ENCODE peak calls at places on chromosome 1, in seven cellular contexts. E, A, B, U, I, L and C are unnamed samples.

GRCh38 chr1:47593001-47593568 is 155.2 kb downstream of the FOXD2 start:
- DNase-seq in E (no peak), A (peak; percentile 93), B (no peak), U (no peak), I (no peak), L (no peak), C (no peak)

GRCh38 chr1:27542463-27543273 is 52.7 kb upstream of the WASF2 start:
- DNase-seq in E (no peak), A (peak; percentile 79), B (no peak), U (no peak), I (peak; percentile 77), L (no peak), C (no peak)

GRCh38 chr1:15919316-15919715 is 56.6 kb downstream of the ZBTB17 start:
- DNase-seq in E (no peak), A (no peak), B (no peak), U (no peak), I (peak; percentile 65), L (peak; percentile 64), C (no peak)

GRCh38 chr1:58898739-58899580 is 115.1 kb upstream of the JUN start:
- DNase-seq in E (no peak), A (no peak), B (no peak), U (no peak), I (no peak), L (no peak), C (no peak)

GRCh38 chr1:241934181-241934815 is 23.3 kb upstream of the BECN2 start:
- DNase-seq in E (no peak), A (no peak), B (no peak), U (no peak), I (peak; percentile 75), L (no peak), C (peak; percentile 85)

GRCh38 chr1:67814121-67814772 is 19.0 kb downstream of the GNG12 start:
- DNase-seq in E (no peak), A (no peak), B (no peak), U (no peak), I (no peak), L (no peak), C (no peak)

GRCh38 chr1:205179842-205180241 is 31.7 kb downstream of the DSTYK start:
- DNase-seq in E (no peak), A (no peak), B (no peak), U (no peak), I (no peak), L (no peak), C (no peak)

GRCh38 chr1:95004013-95004412 is 68.7 kb downstream of the ALG14 start:
- DNase-seq in E (no peak), A (no peak), B (no peak), U (no peak), I (no peak), L (no peak), C (no peak)

GRCh38 chr1:24567792-24568388 is 12.0 kb downstream of the NCMAP start:
- DNase-seq in E (no peak), A (peak; percentile 27), B (no peak), U (no peak), I (peak; percentile 67), L (no peak), C (no peak)

GRCh38 chr1:220791287-220791686 is 4.6 kb downstream of the MTARC1 start:
- DNase-seq in E (no peak), A (no peak), B (peak; percentile 61), U (no peak), I (no peak), L (no peak), C (no peak)

GRCh38 chr1:15952317-15953258 is 23.3 kb downstream of the ZBTB17 start:
- DNase-seq in E (no peak), A (no peak), B (no peak), U (no peak), I (peak; percentile 82), L (peak; percentile 94), C (no peak)

GRCh38 chr1:85496881-85497582 is 32.1 kb upstream of the DDAH1 start:
- DNase-seq in E (no peak), A (no peak), B (no peak), U (no peak), I (no peak), L (no peak), C (no peak)

GRCh38 chr1:229693124-229693523 is 67.1 kb downstream of the URB2 start:
- DNase-seq in E (no peak), A (no peak), B (no peak), U (no peak), I (no peak), L (no peak), C (no peak)

GRCh38 chr1:113605099-113605498 is 154.2 kb downstream of the PHTF1 start:
- DNase-seq in E (no peak), A (no peak), B (no peak), U (no peak), I (no peak), L (no peak), C (no peak)

GRCh38 chr1:90714521-90714951 is 2.6 kb downstream of the BARHL2 start:
- DNase-seq in E (no peak), A (no peak), B (no peak), U (no peak), I (no peak), L (no peak), C (no peak)

GRCh38 chr1:62394646-62395045 is 42.2 kb upstream of the USP1 start:
- DNase-seq in E (no peak), A (no peak), B (no peak), U (no peak), I (no peak), L (no peak), C (no peak)

GRCh38 chr1:14977338-14977931 is 176.1 kb upstream of the TMEM51 start:
- DNase-seq in E (no peak), A (no peak), B (no peak), U (no peak), I (no peak), L (no peak), C (peak; percentile 52)

GRCh38 chr1:101293461-101294045 is 56.7 kb downstream of the S1PR1 start:
- DNase-seq in E (no peak), A (no peak), B (no peak), U (no peak), I (peak; percentile 86), L (peak; percentile 35), C (no peak)

GRCh38 chr1:224205438-224205840 is 22.4 kb downstream of the DEGS1 start:
- DNase-seq in E (no peak), A (no peak), B (peak; percentile 10), U (no peak), I (peak; percentile 54), L (peak; percentile 45), C (no peak)

GRCh38 chr1:77900687-77901293 is 12.4 kb downstream of the NEXN start:
- DNase-seq in E (no peak), A (peak; percentile 78), B (peak; percentile 36), U (no peak), I (peak; percentile 24), L (no peak), C (peak; percentile 43)

GRCh38 chr1:227131193-227131592 is 187.1 kb downstream of the CDC42BPA start:
- DNase-seq in E (no peak), A (peak; percentile 24), B (no peak), U (no peak), I (no peak), L (peak; percentile 24), C (no peak)

GRCh38 chr1:29271724-29272123 is 35.4 kb downstream of the PTPRU start:
- DNase-seq in E (no peak), A (no peak), B (no peak), U (no peak), I (peak; percentile 63), L (peak; percentile 54), C (peak; percentile 84)

GRCh38 chr1:21293537-21294265 is 3.4 kb upstream of the ECE1 start:
- DNase-seq in E (no peak), A (no peak), B (no peak), U (peak; percentile 37), I (no peak), L (no peak), C (no peak)

GRCh38 chr1:244815600-244816099 is 19.8 kb upstream of the COX20 start:
- DNase-seq in E (no peak), A (no peak), B (no peak), U (no peak), I (no peak), L (no peak), C (no peak)

GRCh38 chr1:224427346-224427745 is 7.3 kb downstream of the WDR26 start:
- DNase-seq in E (no peak), A (no peak), B (no peak), U (no peak), I (peak; percentile 69), L (peak; percentile 42), C (no peak)

GRCh38 chr1:46153732-46154131 is 21.2 kb upstream of the TSPAN1 start:
- DNase-seq in E (no peak), A (no peak), B (no peak), U (no peak), I (no peak), L (no peak), C (no peak)

GRCh38 chr1:207579436-207579799 is 65.5 kb upstream of the CR1L start:
- DNase-seq in E (no peak), A (peak; percentile 29), B (peak; percentile 61), U (no peak), I (peak; percentile 70), L (peak; percentile 15), C (peak; percentile 70)

GRCh38 chr1:231550448-231550781 is 21.9 kb downstream of the TSNAX start:
- DNase-seq in E (no peak), A (peak; percentile 7), B (peak; percentile 5), U (no peak), I (no peak), L (no peak), C (peak; percentile 36)

GRCh38 chr1:200512191-200512590 is 102.4 kb upstream of the ZNF281 start:
- DNase-seq in E (no peak), A (no peak), B (no peak), U (no peak), I (peak; percentile 32), L (no peak), C (no peak)

GRCh38 chr1:151513626-151514101 is 2.5 kb downstream of the CGN start:
- DNase-seq in E (no peak), A (peak; percentile 76), B (no peak), U (no peak), I (no peak), L (no peak), C (no peak)

GRCh38 chr1:48870596-48870995 is 93.9 kb upstream of the BEND5 start:
- DNase-seq in E (no peak), A (peak; percentile 7), B (no peak), U (no peak), I (peak; percentile 50), L (no peak), C (peak; percentile 35)

GRCh38 chr1:245039196-245039595 is 115.6 kb upstream of the KIF26B start:
- DNase-seq in E (no peak), A (no peak), B (peak; percentile 1), U (no peak), I (no peak), L (no peak), C (no peak)

GRCh38 chr1:15188145-15188544 is 34.6 kb downstream of the TMEM51 start:
- DNase-seq in E (no peak), A (peak; percentile 78), B (no peak), U (no peak), I (no peak), L (no peak), C (peak; percentile 81)

GRCh38 chr1:230308039-230308438 is 118.1 kb downstream of the PGBD5 start:
- DNase-seq in E (no peak), A (no peak), B (no peak), U (no peak), I (peak; percentile 86), L (no peak), C (peak; percentile 55)

GRCh38 chr1:100035214-100035613 is 65.4 kb downstream of the SLC35A3 start:
- DNase-seq in E (no peak), A (no peak), B (no peak), U (no peak), I (no peak), L (no peak), C (no peak)

GRCh38 chr1:235952950-235953615 is 86.4 kb upstream of the LYST start:
- DNase-seq in E (no peak), A (no peak), B (no peak), U (no peak), I (no peak), L (no peak), C (no peak)

GRCh38 chr1:54331843-54332688 is 74.1 kb downstream of the SSBP3 start:
- DNase-seq in E (no peak), A (no peak), B (no peak), U (no peak), I (no peak), L (no peak), C (no peak)

GRCh38 chr1:227895828-227896685 is 51.7 kb downstream of the WNT9A start:
- DNase-seq in E (no peak), A (no peak), B (no peak), U (no peak), I (no peak), L (no peak), C (peak; percentile 70)